ENCODE peak calls at places on chromosome 12, in six cellular contexts. B is IMR-90, H is PC-9, Y is hepatocyte, Q is fibroblast of lung, M is neural progenitor cell. J is an unnamed sample.

GRCh38 chr12:84056-84455 is 17.5 kb downstream of the IQSEC3 start:
- DNase-seq in Y (no peak), Q (no peak), B (no peak), M (no peak), H (no peak), J (no peak)

GRCh38 chr12:111248221-111248620 is 120.7 kb downstream of the PHETA1 start:
- DNase-seq in Y (no peak), M (no peak), B (no peak), H (no peak), Q (peak; percentile 4), J (no peak)

GRCh38 chr12:51395283-51396230 is 4.4 kb upstream of the GALNT6 start:
- DNase-seq in H (no peak), B (no peak), M (no peak), Q (no peak), Y (no peak), J (no peak)

GRCh38 chr12:57452181-57452936 is 2.7 kb upstream of the INHBE start:
- DNase-seq in B (peak; percentile 97), M (no peak), H (no peak), Y (peak; percentile 88), Q (peak; percentile 94), J (peak; percentile 17)

GRCh38 chr12:51752490-51752889 is 96.0 kb downstream of the FIGNL2 start:
- DNase-seq in H (no peak), B (peak; percentile 94), M (peak; percentile 31), Y (peak; percentile 64), Q (peak; percentile 91), J (peak; percentile 74)

GRCh38 chr12:132702640-132703039 is 8.0 kb upstream of the PGAM5 start:
- DNase-seq in Y (no peak), H (no peak), B (no peak), Q (no peak), M (no peak), J (no peak)

GRCh38 chr12:123886931-123887582 is 85.6 kb downstream of the CCDC92 start:
- DNase-seq in B (no peak), M (no peak), Y (no peak), Q (no peak), H (no peak), J (no peak)

GRCh38 chr12:91978143-91978542 is 167.5 kb downstream of the BTG1 start:
- DNase-seq in M (no peak), B (peak; percentile 73), Q (peak; percentile 35), Y (no peak), H (no peak), J (no peak)

GRCh38 chr12:107891967-107892366 is 117.5 kb downstream of the ASCL4 start:
- DNase-seq in Q (no peak), H (no peak), M (peak; percentile 56), Y (peak; percentile 12), B (peak; percentile 4), J (no peak)

GRCh38 chr12:18750087-18750486 is 12.2 kb downstream of the CAPZA3 start:
- DNase-seq in H (no peak), Q (peak; percentile 23), M (no peak), B (peak; percentile 26), Y (peak; percentile 9), J (no peak)

GRCh38 chr12:26473291-26473690 is 277.9 kb downstream of the SSPN start:
- DNase-seq in B (peak; percentile 51), Y (no peak), Q (peak; percentile 32), H (no peak), M (no peak), J (no peak)

DNA sequence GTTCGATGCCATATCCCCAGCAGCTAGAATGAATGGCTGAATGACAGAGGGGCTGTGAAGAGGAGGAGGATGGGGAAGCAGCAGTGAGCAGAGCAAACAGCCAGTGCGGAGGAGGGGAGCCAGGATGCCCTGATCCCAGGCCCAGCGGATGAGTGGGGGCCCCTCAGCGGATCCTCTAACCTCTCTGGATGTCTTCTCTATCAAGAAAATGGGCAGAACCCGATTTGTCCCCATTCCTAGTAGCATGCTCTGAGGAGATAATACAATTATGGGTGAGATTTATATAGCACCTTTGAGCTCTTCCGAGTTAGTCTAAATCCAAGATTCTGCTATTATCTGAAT is 30.0 kb upstream of the RPLP0 start:
- DNase-seq in M (no peak), H (no peak), Y (no peak), B (no peak), Q (no peak), J (no peak)
- H3K4me2 ChIP-seq in M (peak overlapping the region; percentile 72), H (peak overlapping the region; percentile 98), Y (peak overlapping the region; percentile 80), B (peak overlapping the region; percentile 66), Q (peak overlapping the region; percentile 96), J (peak overlapping the region; percentile 46)

GRCh38 chr12:105492591-105492990 is 162.1 kb downstream of the C12orf75 start:
- DNase-seq in Q (peak; percentile 95), H (peak; percentile 58), B (peak; percentile 43), M (no peak), Y (peak; percentile 17), J (peak; percentile 79)
- H3K4me2 ChIP-seq in Q (no peak overlapping the region), H (no peak overlapping the region), B (no peak overlapping the region), M (no peak overlapping the region), Y (peak overlapping the region; percentile 15), J (no peak overlapping the region)

GRCh38 chr12:130663510-130663909 is 52.6 kb downstream of the RIMBP2 start:
- DNase-seq in H (no peak), Y (no peak), B (no peak), M (no peak), Q (no peak), J (no peak)
- H3K4me2 ChIP-seq in H (no peak overlapping the region), Y (no peak overlapping the region), B (no peak overlapping the region), M (no peak overlapping the region), Q (no peak overlapping the region), J (no peak overlapping the region)

GRCh38 chr12:53122961-53123468 is 19.7 kb downstream of the SOAT2 start:
- DNase-seq in Q (peak; percentile 48), M (no peak), H (no peak), Y (no peak), B (peak; percentile 35), J (no peak)
- H3K4me2 ChIP-seq in Q (no peak overlapping the region), M (no peak overlapping the region), H (no peak overlapping the region), Y (no peak overlapping the region), B (no peak overlapping the region), J (no peak overlapping the region)

J was measured in trophoblast cell.